ENCODE peak calls at places on chromosome 1, in five cellular contexts. I is kidney epithelial cell, W is BE2C, D is lower leg skin, R is WTC11. V is an unnamed sample.
A peak's percentile ranks its signal among the peaks of the same experiment; 100 is the strongest.

GRCh38 chr1:227961651-227962050 is 13.9 kb upstream of the WNT9A start:
- DNase-seq in R (no peak), I (no peak), W (no peak), D (no peak), V (no peak)

GRCh38 chr1:54859687-54860391 is 27.2 kb downstream of the DHCR24 start:
- DNase-seq in I (no peak), D (peak; percentile 37), W (no peak), R (no peak), V (no peak)

GRCh38 chr1:185157599-185158469 is 867 bp downstream of the SWT1 start:
- DNase-seq in I (no peak), R (no peak), D (no peak), W (no peak), V (no peak)

GRCh38 chr1:22402336-22403053 is 49.2 kb upstream of the ZBTB40 start:
- DNase-seq in D (no peak), R (no peak), W (peak; percentile 21), I (no peak), V (no peak)

GRCh38 chr1:162230517-162230916 is 146.1 kb downstream of the SPATA46 start:
- DNase-seq in I (no peak), W (no peak), D (no peak), R (no peak), V (no peak)

GRCh38 chr1:110326826-110327225 is 12.4 kb upstream of the RBM15 start:
- DNase-seq in I (no peak), R (no peak), D (no peak), W (no peak), V (no peak)

GRCh38 chr1:26391450-26391849 is 18.9 kb upstream of the ZNF683 start:
- DNase-seq in R (peak; percentile 38), D (no peak), W (no peak), I (no peak), V (peak; percentile 40)

GRCh38 chr1:246155923-246156322 is 351.2 kb downstream of the SMYD3 start:
- DNase-seq in W (no peak), D (no peak), I (no peak), R (no peak), V (no peak)

GRCh38 chr1:217554849-217555248 is 76.0 kb downstream of the GPATCH2 start:
- DNase-seq in R (no peak), W (no peak), D (no peak), I (no peak), V (no peak)

GRCh38 chr1:97190326-97190725 is 468.7 kb downstream of the PTBP2 start:
- DNase-seq in D (no peak), W (no peak), R (no peak), I (peak; percentile 38), V (no peak)

GRCh38 chr1:192382758-192383157 is 66.0 kb downstream of the RGS21 start:
- DNase-seq in W (no peak), I (no peak), D (no peak), R (no peak), V (no peak)

GRCh38 chr1:16324456-16324890 is 27.8 kb downstream of the FBXO42 start:
- DNase-seq in R (no peak), W (no peak), I (peak; percentile 53), D (peak; percentile 26), V (no peak)

GRCh38 chr1:111988743-111989453 is 570 bp downstream of the KCND3 start:
- DNase-seq in W (no peak), D (no peak), R (peak; percentile 57), I (no peak), V (peak; percentile 29)

GRCh38 chr1:153429266-153430165 is 13.2 kb downstream of the S100A7A start:
- DNase-seq in R (no peak), D (peak; percentile 77), I (no peak), W (no peak), V (no peak)

GRCh38 chr1:44672254-44672955 is 1.9 kb downstream of the TMEM53 start:
- DNase-seq in R (no peak), I (peak; percentile 65), W (no peak), D (no peak), V (no peak)

GRCh38 chr1:242770366-242770765 is 245.9 kb upstream of the PLD5 start:
- DNase-seq in D (no peak), W (no peak), I (no peak), R (no peak), V (no peak)

GRCh38 chr1:96808186-96808585 is 86.6 kb downstream of the PTBP2 start:
- DNase-seq in I (no peak), W (peak; percentile 51), D (no peak), R (no peak), V (no peak)

GRCh38 chr1:47340227-47340626 is 6.6 kb downstream of the CMPK1 start:
- DNase-seq in I (no peak), W (no peak), R (no peak), D (no peak), V (no peak)

GRCh38 chr1:67405473-67406245 is 24.5 kb downstream of the SERBP1 start:
- DNase-seq in I (no peak), D (no peak), W (no peak), R (no peak), V (no peak)

GRCh38 chr1:244046907-244047738 is 4.0 kb upstream of the ZBTB18 start:
- DNase-seq in W (no peak), R (no peak), D (no peak), I (no peak), V (no peak)

GRCh38 chr1:90347366-90347765 is 352.5 kb downstream of the ZNF326 start:
- DNase-seq in D (no peak), R (no peak), W (no peak), I (no peak), V (no peak)

GRCh38 chr1:28099050-28099769 is 10.8 kb upstream of the EYA3 start:
- DNase-seq in W (no peak), I (no peak), D (peak; percentile 49), R (no peak), V (no peak)

GRCh38 chr1:212060632-212061472 is 25.3 kb downstream of the DTL start:
- DNase-seq in I (peak; percentile 18), R (no peak), D (no peak), W (no peak), V (no peak)

GRCh38 chr1:58687516-58687915 is 12.3 kb downstream of the MYSM1 start:
- DNase-seq in W (peak; percentile 24), D (no peak), R (no peak), I (no peak), V (no peak)

GRCh38 chr1:203776636-203777035 is 11.7 kb downstream of the LAX1 start:
- DNase-seq in I (no peak), R (no peak), D (no peak), W (no peak), V (no peak)

GRCh38 chr1:23020731-23021130 is 1.5 kb downstream of the KDM1A start:
- DNase-seq in R (no peak), W (peak; percentile 7), I (no peak), D (no peak), V (no peak)

GRCh38 chr1:113320972-113321680 is 69.2 kb upstream of the MAGI3 start:
- DNase-seq in D (no peak), I (no peak), W (no peak), R (no peak), V (no peak)

GRCh38 chr1:93581917-93582850 is 99.5 kb downstream of the BCAR3 start:
- DNase-seq in I (no peak), W (no peak), D (no peak), R (no peak), V (no peak)

GRCh38 chr1:67460648-67461500 is 30.7 kb upstream of the SERBP1 start:
- DNase-seq in W (no peak), R (no peak), D (no peak), I (no peak), V (no peak)

GRCh38 chr1:52551476-52552235 is 1.2 kb downstream of the TUT4 start:
- DNase-seq in W (peak; percentile 8), R (no peak), D (no peak), I (no peak), V (peak; percentile 23)

GRCh38 chr1:160420881-160421842 is 20.8 kb downstream of the VANGL2 start:
- DNase-seq in D (peak; percentile 68), I (no peak), W (no peak), R (no peak), V (no peak)

GRCh38 chr1:195096051-195096521 is 1512.2 kb downstream of the KCNT2 start:
- DNase-seq in I (no peak), D (no peak), R (peak; percentile 18), W (no peak), V (no peak)

GRCh38 chr1:193674292-193674944 is 488.0 kb upstream of the B3GALT2 start:
- DNase-seq in I (no peak), R (no peak), D (no peak), W (no peak), V (no peak)

DNA sequence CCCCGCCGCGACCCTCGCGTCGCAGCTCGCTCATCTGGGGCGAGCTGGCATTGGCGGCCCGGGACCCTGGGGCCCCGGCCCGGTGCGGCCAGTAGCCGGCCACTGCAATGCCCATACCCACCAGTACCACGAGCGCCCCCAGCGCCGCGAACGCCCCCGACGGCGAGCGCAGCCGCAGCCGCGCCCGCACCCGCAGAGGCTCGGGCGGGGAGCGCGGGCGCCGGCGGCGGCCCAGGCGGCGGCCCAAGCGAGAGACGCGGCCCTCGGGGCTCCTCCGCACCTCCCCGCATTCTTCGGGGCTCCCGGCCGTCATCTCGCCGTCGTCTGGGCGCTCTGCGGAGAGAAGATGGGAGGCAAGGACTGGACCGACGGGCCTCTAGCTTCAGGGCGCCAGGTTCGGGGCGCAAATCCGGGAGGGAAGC is 2.2 kb downstream of the TMEM200B start:
- DNase-seq in W (peak; percentile 33), I (no peak), D (no peak), R (peak; percentile 63), V (peak; percentile 59)
- TF ChIP-seq CTCF in W (no peak), I (no peak), D (no peak), R (peak; percentile 32), V (no peak)

DNA sequence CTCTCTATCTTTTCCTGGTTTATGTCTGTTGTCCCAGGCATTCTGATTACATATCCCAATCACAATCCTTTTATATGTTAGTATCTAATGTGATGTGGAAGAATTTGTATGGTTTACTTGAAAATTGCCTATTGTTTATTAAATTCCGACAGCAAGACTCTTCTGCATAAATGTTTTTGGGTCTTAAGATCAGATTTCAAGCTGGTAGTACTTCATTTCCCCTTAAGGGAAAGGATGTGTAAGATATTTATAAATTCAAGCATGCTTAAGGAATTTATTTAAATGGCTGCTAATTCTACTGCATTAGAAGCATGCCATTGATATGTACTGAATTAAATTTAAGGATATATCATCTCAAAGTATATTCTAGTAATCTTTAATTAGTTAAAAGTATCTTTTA is 20.4 kb upstream of the GPR88 start:
- DNase-seq in D (no peak), R (no peak), W (no peak), I (no peak), V (no peak)
- TF ChIP-seq CTCF in D (no peak), R (no peak), W (no peak), I (no peak), V (no peak)

GRCh38 chr1:151293093-151293492 is 11.0 kb downstream of the ZNF687 start:
- DNase-seq in W (no peak), R (no peak), I (no peak), D (no peak), V (no peak)
- TF ChIP-seq CTCF in W (no peak), R (no peak), I (no peak), D (no peak), V (no peak)

DNA sequence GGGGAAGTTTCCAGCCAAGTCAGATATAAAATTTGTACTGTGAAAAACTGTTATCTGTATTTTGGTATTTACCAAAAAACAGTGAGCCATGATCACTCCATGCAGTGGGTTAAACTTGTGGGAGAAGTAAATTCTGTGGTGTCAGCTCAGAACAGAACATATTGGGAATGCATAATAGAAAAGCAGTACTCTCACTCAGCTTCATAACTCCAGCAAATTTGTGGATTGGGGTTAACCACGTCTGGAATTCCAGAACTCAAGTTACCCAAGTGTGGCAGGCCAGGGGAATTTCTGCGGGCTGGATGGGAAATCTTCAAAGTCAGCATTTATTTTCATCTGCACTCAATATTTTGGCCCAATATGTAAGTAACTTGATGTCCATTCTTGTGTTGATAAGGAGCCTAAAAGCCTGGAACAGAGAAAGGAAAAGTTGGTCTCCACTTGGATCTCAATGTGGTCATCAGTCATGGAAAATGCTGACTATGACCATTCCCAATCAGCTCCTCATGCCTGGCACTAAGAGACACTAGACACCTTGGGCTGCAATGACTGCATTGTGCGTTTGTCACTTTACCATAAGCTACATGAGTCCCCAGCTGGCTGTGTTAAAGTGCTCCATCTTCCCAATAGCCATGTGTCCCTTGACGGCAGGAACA is 39.1 kb upstream of the ENAH start:
- DNase-seq in I (no peak), R (no peak), W (no peak), D (peak; percentile 53), V (no peak)
- TF ChIP-seq CTCF in I (no peak), R (no peak), W (no peak), D (no peak), V (no peak)

V was measured in nephron progenitor cell.